ENCODE peak calls at places on chromosomes 6 and 20, in ten cellular contexts. W, Q, R, B, H, F, M, X, L and C are unnamed samples.
A peak's percentile ranks its signal among the peaks of the same experiment; 100 is the strongest.

GRCh38 chr6:30647039-30647801 is at the start of gene C6orf136:
- DNase-seq in W (peak; percentile 99), Q (no peak), R (peak; percentile 84), B (peak; percentile 75), H (peak; percentile 87), F (peak; percentile 90), M (peak; percentile 81), X (peak; percentile 88), L (peak; percentile 79), C (peak; percentile 95)

GRCh38 chr20:57795347-57795697 is 85.5 kb upstream of the PMEPA1 start:
- DNase-seq in W (no peak), Q (no peak), R (no peak), B (no peak), H (peak; percentile 54), F (no peak), M (no peak), X (peak; percentile 42), L (no peak), C (no peak)

GRCh38 chr6:53728570-53729194 is 63.1 kb upstream of the KLHL31 start:
- DNase-seq in W (peak; percentile 62), Q (no peak), R (no peak), B (peak; percentile 45), H (peak; percentile 61), F (peak; percentile 38), M (peak; percentile 79), X (peak; percentile 50), L (peak; percentile 48), C (peak; percentile 84)

GRCh38 chr6:158459726-158460125 is 100.2 kb upstream of the TMEM181 start:
- DNase-seq in W (no peak), Q (no peak), R (no peak), B (no peak), H (no peak), F (no peak), M (no peak), X (no peak), L (no peak), C (no peak)

GRCh38 chr6:152983637-152984386 is 971 bp upstream of the FBXO5 start:
- DNase-seq in W (peak; percentile 23), Q (peak; percentile 92), R (peak; percentile 52), B (peak; percentile 94), H (peak; percentile 93), F (peak; percentile 92), M (peak; percentile 99), X (peak; percentile 71), L (peak; percentile 94), C (peak; percentile 98)

GRCh38 chr20:55701467-55701866 is 303.9 kb downstream of the CBLN4 start:
- DNase-seq in W (no peak), Q (no peak), R (no peak), B (no peak), H (no peak), F (no peak), M (no peak), X (no peak), L (no peak), C (no peak)

GRCh38 chr6:99522531-99522930 is 7.3 kb upstream of the USP45 start:
- DNase-seq in W (no peak), Q (no peak), R (no peak), B (no peak), H (peak; percentile 79), F (no peak), M (no peak), X (peak; percentile 86), L (no peak), C (no peak)

GRCh38 chr6:31690231-31691077 is 9.6 kb upstream of the LY6G5C start:
- DNase-seq in W (no peak), Q (no peak), R (no peak), B (no peak), H (no peak), F (no peak), M (no peak), X (no peak), L (no peak), C (no peak)

GRCh38 chr6:96704713-96705112 is 132.6 kb downstream of the GPR63 start:
- DNase-seq in W (no peak), Q (no peak), R (no peak), B (no peak), H (no peak), F (no peak), M (no peak), X (no peak), L (no peak), C (no peak)

GRCh38 chr6:52539607-52540006 is 37.3 kb downstream of the TRAM2 start:
- DNase-seq in W (no peak), Q (no peak), R (no peak), B (no peak), H (peak; percentile 90), F (no peak), M (no peak), X (no peak), L (no peak), C (no peak)

GRCh38 chr6:118589186-118589585 is 41.1 kb downstream of the PLN start:
- DNase-seq in W (no peak), Q (no peak), R (no peak), B (no peak), H (peak; percentile 50), F (no peak), M (no peak), X (no peak), L (no peak), C (no peak)

GRCh38 chr6:13488015-13488895 is 855 bp upstream of the GFOD1 start:
- DNase-seq in W (peak; percentile 74), Q (no peak), R (no peak), B (peak; percentile 21), H (peak; percentile 57), F (no peak), M (peak; percentile 48), X (no peak), L (no peak), C (peak; percentile 80)

GRCh38 chr6:31799781-31800180 is 4.2 kb upstream of the VARS1 start:
- DNase-seq in W (no peak), Q (no peak), R (no peak), B (no peak), H (peak; percentile 49), F (no peak), M (no peak), X (no peak), L (no peak), C (no peak)

GRCh38 chr6:82364087-82365010 is 732 bp downstream of the TPBG start:
- DNase-seq in W (peak; percentile 82), Q (peak; percentile 36), R (no peak), B (no peak), H (peak; percentile 85), F (peak; percentile 5), M (peak; percentile 39), X (peak; percentile 58), L (no peak), C (peak; percentile 89)

GRCh38 chr6:64259372-64259771 is 623.8 kb downstream of the PHF3 start:
- DNase-seq in W (no peak), Q (no peak), R (no peak), B (no peak), H (no peak), F (no peak), M (no peak), X (no peak), L (no peak), C (no peak)

GRCh38 chr6:159953091-159953581 is 15.7 kb upstream of the IGF2R start:
- DNase-seq in W (no peak), Q (no peak), R (no peak), B (no peak), H (peak; percentile 67), F (no peak), M (no peak), X (no peak), L (no peak), C (no peak)

GRCh38 chr6:126534418-126534817 is 194.5 kb downstream of the CENPW start:
- DNase-seq in W (no peak), Q (no peak), R (no peak), B (no peak), H (no peak), F (no peak), M (no peak), X (no peak), L (no peak), C (no peak)

GRCh38 chr6:76230711-76231110 is 158.2 kb upstream of the IMPG1 start:
- DNase-seq in W (peak; percentile 15), Q (no peak), R (no peak), B (no peak), H (no peak), F (no peak), M (peak; percentile 32), X (no peak), L (no peak), C (peak; percentile 72)

GRCh38 chr20:49697071-49697470 is 16.6 kb downstream of the B4GALT5 start:
- DNase-seq in W (no peak), Q (no peak), R (no peak), B (no peak), H (no peak), F (no peak), M (no peak), X (no peak), L (no peak), C (no peak)

GRCh38 chr6:17397764-17398194 is 4.4 kb downstream of the CAP2 start:
- DNase-seq in W (no peak), Q (no peak), R (no peak), B (no peak), H (peak; percentile 39), F (no peak), M (no peak), X (no peak), L (no peak), C (no peak)

GRCh38 chr6:16600701-16601100 is 160.6 kb downstream of the ATXN1 start:
- DNase-seq in W (no peak), Q (no peak), R (no peak), B (no peak), H (no peak), F (no peak), M (no peak), X (no peak), L (no peak), C (no peak)

GRCh38 chr20:37714973-37715657 is 21.3 kb downstream of the CTNNBL1 start:
- DNase-seq in W (no peak), Q (no peak), R (no peak), B (no peak), H (peak; percentile 53), F (no peak), M (no peak), X (no peak), L (no peak), C (no peak)